ENCODE peak calls at places on chromosomes 13 and 19, in eight cellular contexts. H, X, W, G, I, O, M and N are unnamed samples.

GRCh38 chr13:36395280-36395679 is 37.0 kb upstream of the CCNA1 start:
- DNase-seq in H (no peak), X (no peak), W (peak), G (peak), I (no peak), O (no peak), M (no peak), N (peak)

GRCh38 chr13:78657699-78658629 is 991 bp downstream of the OBI1 start:
- DNase-seq in H (no peak), X (no peak), W (peak), G (peak), I (no peak), O (no peak), M (no peak), N (no peak)

GRCh38 chr19:38839816-38840582 is 8.4 kb upstream of the ECH1 start:
- DNase-seq in H (no peak), X (no peak), W (peak), G (no peak), I (no peak), O (no peak), M (no peak), N (no peak)

GRCh38 chr13:75904012-75904411 is 267.9 kb downstream of the LMO7 start:
- DNase-seq in H (no peak), X (no peak), W (no peak), G (peak), I (no peak), O (no peak), M (no peak), N (peak)

GRCh38 chr13:27481766-27482165 is 31.4 kb upstream of the MTIF3 start:
- DNase-seq in H (peak), X (peak), W (peak), G (peak), I (peak), O (no peak), M (no peak), N (peak)

GRCh38 chr13:22937241-22937640 is 243.5 kb upstream of the SGCG start:
- DNase-seq in H (no peak), X (no peak), W (no peak), G (no peak), I (no peak), O (no peak), M (no peak), N (no peak)

GRCh38 chr13:43331676-43332075 is 308.3 kb downstream of the DNAJC15 start:
- DNase-seq in H (no peak), X (no peak), W (peak), G (no peak), I (no peak), O (no peak), M (no peak), N (no peak)

GRCh38 chr19:21947775-21948174 is 63.0 kb downstream of the ZNF208 start:
- DNase-seq in H (no peak), X (no peak), W (peak), G (no peak), I (no peak), O (no peak), M (no peak), N (no peak)